ENCODE peak calls at places on chromosomes 4 and X, in ten cellular contexts. Y is AG04450, U is AG10803, X is HL-60, K is mammary epithelial cell, S is lower lobe of right lung, L is astrocyte of the spinal cord, R is endodermal cell, M is fibroblast of the aortic adventitia, P is uterus. A is an unnamed sample.
A peak's percentile ranks its signal among the peaks of the same experiment; 100 is the strongest.

GRCh38 chrX:1809581-1809980 is 194.7 kb downstream of the ASMT start:
- DNase-seq in Y (no peak), U (no peak), X (no peak), K (no peak), S (no peak), L (no peak), R (no peak), M (no peak), P (no peak), A (no peak)

GRCh38 chr4:186104114-186104894 is at the start of gene FAM149A:
- DNase-seq in Y (no peak), U (no peak), X (no peak), K (peak; percentile 3), S (peak; percentile 86), L (no peak), R (no peak), M (no peak), P (peak; percentile 51), A (peak; percentile 89)

GRCh38 chr4:98996056-98996941 is 778 bp downstream of the METAP1 start:
- DNase-seq in Y (no peak), U (peak; percentile 22), X (no peak), K (peak; percentile 53), S (no peak), L (peak; percentile 29), R (peak; percentile 52), M (peak; percentile 30), P (no peak), A (no peak)

GRCh38 chr4:105191621-105192210 is 45.0 kb downstream of the TET2 start:
- DNase-seq in Y (no peak), U (peak; percentile 16), X (peak; percentile 25), K (peak; percentile 19), S (no peak), L (peak; percentile 60), R (no peak), M (no peak), P (no peak), A (no peak)

GRCh38 chrX:127259742-127260141 is 440.2 kb downstream of the PRR32 start:
- DNase-seq in Y (no peak), U (no peak), X (no peak), K (no peak), S (no peak), L (no peak), R (no peak), M (no peak), P (no peak), A (no peak)

GRCh38 chr4:126465341-126465740 is 1150.6 kb downstream of the FAT4 start:
- DNase-seq in Y (no peak), U (peak; percentile 18), X (no peak), K (no peak), S (no peak), L (no peak), R (no peak), M (no peak), P (no peak), A (no peak)

GRCh38 chr4:153792007-153792892 is 3.4 kb upstream of the SFRP2 start:
- DNase-seq in Y (no peak), U (peak; percentile 56), X (no peak), K (peak; percentile 67), S (peak; percentile 64), L (peak; percentile 34), R (peak; percentile 98), M (peak; percentile 22), P (peak; percentile 41), A (peak; percentile 76)

GRCh38 chrX:70439016-70439415 is 5.6 kb upstream of the DLG3 start:
- DNase-seq in Y (no peak), U (no peak), X (no peak), K (no peak), S (no peak), L (peak; percentile 22), R (no peak), M (peak; percentile 43), P (no peak), A (no peak)

GRCh38 chr4:172985552-172985951 is 183.1 kb upstream of the GALNT7 start:
- DNase-seq in Y (no peak), U (no peak), X (no peak), K (peak; percentile 70), S (no peak), L (peak; percentile 7), R (no peak), M (no peak), P (no peak), A (no peak)

GRCh38 chr4:79121875-79122358 is 182.7 kb upstream of the PAQR3 start:
- DNase-seq in Y (no peak), U (no peak), X (no peak), K (no peak), S (no peak), L (no peak), R (no peak), M (no peak), P (no peak), A (no peak)

GRCh38 chr4:66649236-66649635 is 896.1 kb downstream of the CENPC start:
- DNase-seq in Y (no peak), U (no peak), X (no peak), K (no peak), S (no peak), L (no peak), R (no peak), M (no peak), P (no peak), A (no peak)

GRCh38 chr4:46270986-46271596 is 118.8 kb downstream of the GABRA2 start:
- DNase-seq in Y (no peak), U (peak; percentile 4), X (peak; percentile 4), K (peak; percentile 21), S (no peak), L (peak; percentile 10), R (no peak), M (no peak), P (no peak), A (no peak)
- TF ChIP-seq CTCF in Y (peak; percentile 50), U (peak; percentile 44), X (peak; percentile 14), K (peak; percentile 58), S (peak; percentile 38), L (peak; percentile 47), R (peak; percentile 59), M (peak; percentile 4), P (no peak), A (peak; percentile 50)

DNA sequence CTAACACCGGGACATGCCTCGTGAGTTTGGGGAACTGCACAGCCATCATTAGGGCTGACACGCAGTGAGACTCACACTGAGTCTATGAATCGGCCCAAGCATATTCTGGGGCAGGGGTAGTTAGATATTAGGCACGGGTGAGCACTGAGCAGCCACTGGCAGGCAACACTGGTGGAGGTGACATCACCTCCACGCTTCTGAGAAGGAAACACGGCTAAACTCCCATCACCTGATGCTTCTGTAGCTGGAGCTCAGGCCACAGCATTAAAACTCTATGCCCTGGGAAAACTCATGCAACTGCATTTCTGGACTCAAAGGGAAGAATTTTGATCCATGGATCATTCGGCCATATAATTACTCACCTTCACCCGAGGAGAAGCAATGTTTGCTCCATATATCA is 100.8 kb upstream of the OTUD4 start:
- DNase-seq in Y (no peak), U (no peak), X (no peak), K (no peak), S (no peak), L (no peak), R (no peak), M (no peak), P (no peak), A (no peak)
- H3K4me3 ChIP-seq in Y (no peak overlapping the region), U (no peak overlapping the region), X (no peak overlapping the region), K (no peak overlapping the region), S (no peak overlapping the region), L (no peak overlapping the region), R (no peak overlapping the region), M (no peak overlapping the region), P (no peak overlapping the region), A (no peak overlapping the region)

DNA sequence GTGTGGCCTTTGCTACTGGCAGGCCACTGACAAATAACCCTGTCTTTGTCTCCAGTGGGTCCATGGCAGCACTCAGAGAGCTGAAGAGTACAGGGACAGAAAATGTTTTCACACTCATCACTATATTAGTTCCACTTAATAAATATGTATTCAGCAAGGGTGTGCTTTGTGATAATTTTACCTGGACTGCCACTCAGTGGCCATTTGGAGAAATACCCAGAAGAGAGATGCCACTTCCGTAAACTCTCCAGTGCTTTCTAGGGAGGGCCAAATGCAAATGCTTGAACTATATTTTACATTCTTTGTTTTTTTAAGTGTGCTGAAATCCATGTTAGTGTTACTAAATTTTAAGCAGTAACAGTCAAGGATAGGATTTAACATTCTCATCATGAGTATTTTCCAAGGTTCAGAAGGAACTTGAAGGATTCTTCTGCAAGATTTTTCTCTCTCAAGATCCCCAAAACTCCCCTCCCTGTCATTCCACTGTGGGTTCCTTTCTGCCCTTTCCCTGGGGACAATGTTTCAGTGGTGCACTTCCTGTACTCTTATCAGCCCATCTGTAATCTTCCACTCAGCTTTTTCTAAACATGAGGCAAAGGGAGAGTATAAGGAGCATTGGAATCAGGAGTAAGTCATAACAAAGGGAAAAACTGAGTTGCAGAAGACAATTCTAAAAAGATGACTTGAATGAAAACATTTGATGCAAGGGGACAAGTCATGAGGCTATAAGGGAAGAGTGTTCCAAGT is 46.0 kb downstream of the TFDP3 start:
- DNase-seq in Y (no peak), U (no peak), X (no peak), K (peak; percentile 20), S (no peak), L (peak; percentile 20), R (peak; percentile 44), M (peak; percentile 4), P (no peak), A (no peak)
- TF ChIP-seq CTCF in Y (peak; percentile 17), U (no peak), X (peak; percentile 20), K (peak; percentile 64), S (peak; percentile 44), L (peak; percentile 32), R (peak; percentile 84), M (no peak), P (peak; percentile 9), A (peak; percentile 40)

GRCh38 chr4:174274436-174274835 is 9.0 kb downstream of the FBXO8 start:
- DNase-seq in Y (no peak), U (no peak), X (no peak), K (no peak), S (no peak), L (no peak), R (no peak), M (no peak), P (no peak), A (no peak)

GRCh38 chr4:174273960-174274359 is 9.5 kb downstream of the FBXO8 start:
- DNase-seq in Y (no peak), U (no peak), X (no peak), K (no peak), S (no peak), L (no peak), R (no peak), M (no peak), P (no peak), A (no peak)

GRCh38 chr4:174277433-174277832 is 6.0 kb downstream of the FBXO8 start:
- DNase-seq in Y (no peak), U (no peak), X (no peak), K (no peak), S (no peak), L (no peak), R (no peak), M (no peak), P (no peak), A (no peak)

GRCh38 chr4:174278467-174278866 is 5.0 kb downstream of the FBXO8 start:
- DNase-seq in Y (no peak), U (no peak), X (no peak), K (peak; percentile 44), S (no peak), L (no peak), R (no peak), M (no peak), P (no peak), A (no peak)

DNA sequence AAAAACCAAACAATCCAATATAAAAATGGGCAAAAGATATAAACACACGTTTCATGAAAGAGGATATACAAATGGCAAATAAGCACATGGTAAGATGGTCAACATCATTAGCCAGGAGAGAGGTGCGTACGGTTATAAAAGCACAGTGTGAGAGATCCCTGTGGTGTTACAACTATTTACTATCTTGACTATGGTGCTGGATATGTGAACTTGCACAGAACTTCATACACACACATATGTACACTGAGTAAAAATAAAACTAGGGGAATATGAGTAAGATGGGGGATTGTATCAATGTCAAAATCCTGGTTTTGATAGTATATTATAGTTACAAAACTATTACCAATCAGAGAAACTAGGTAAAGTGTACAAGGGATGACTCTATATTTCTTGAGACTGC is 8.4 kb downstream of the FBXO8 start:
- DNase-seq in Y (no peak), U (no peak), X (no peak), K (no peak), S (no peak), L (no peak), R (no peak), M (no peak), P (no peak), A (no peak)
- H3K4me3 ChIP-seq in Y (no peak overlapping the region), U (no peak overlapping the region), X (no peak overlapping the region), K (no peak overlapping the region), S (no peak overlapping the region), L (no peak overlapping the region), R (no peak overlapping the region), M (no peak overlapping the region), P (no peak overlapping the region), A (no peak overlapping the region)